ENCODE peak calls at places on chromosomes 6 and 20, in seven cellular contexts. K is AG10803, F is glutamatergic neuron, S is B cell, J is AG09309, H is left ventricle myocardium inferior, Q is mammary epithelial cell. T is an unnamed sample.

GRCh38 chr6:11202513-11203305 is 29.8 kb downstream of the NEDD9 start:
- DNase-seq in K (peak), F (no peak), S (no peak), J (no peak), H (no peak), Q (no peak), T (no peak)

GRCh38 chr6:17394192-17394611 is 807 bp downstream of the CAP2 start:
- DNase-seq in K (peak), F (peak), S (no peak), J (no peak), H (peak), Q (peak), T (peak)

GRCh38 chr6:109454483-109455160 is 950 bp downstream of the MICAL1 start:
- DNase-seq in K (no peak), F (peak), S (peak), J (no peak), H (no peak), Q (no peak), T (no peak)

GRCh38 chr20:56702931-56703840 is 74.1 kb downstream of the TFAP2C start:
- DNase-seq in K (no peak), F (no peak), S (no peak), J (no peak), H (no peak), Q (no peak), T (no peak)

GRCh38 chr6:110543106-110543505 is 66.7 kb upstream of the SLC22A16 start:
- DNase-seq in K (no peak), F (no peak), S (no peak), J (no peak), H (no peak), Q (peak), T (peak)

GRCh38 chr6:119105262-119105661 is 26.8 kb upstream of the FAM184A start:
- DNase-seq in K (no peak), F (no peak), S (no peak), J (no peak), H (no peak), Q (no peak), T (no peak)

GRCh38 chr20:48458003-48458377 is 369.8 kb downstream of the PREX1 start:
- DNase-seq in K (no peak), F (no peak), S (no peak), J (no peak), H (no peak), Q (no peak), T (no peak)

GRCh38 chr20:31760457-31761240 is 21.6 kb downstream of the TPX2 start:
- DNase-seq in K (peak), F (no peak), S (no peak), J (no peak), H (no peak), Q (no peak), T (peak)

GRCh38 chr6:88573971-88574370 is 389.4 kb downstream of the RNGTT start:
- DNase-seq in K (no peak), F (no peak), S (no peak), J (no peak), H (no peak), Q (no peak), T (no peak)

GRCh38 chr6:137167702-137168377 is 5.6 kb downstream of the IL22RA2 start:
- DNase-seq in K (no peak), F (no peak), S (no peak), J (no peak), H (no peak), Q (no peak), T (no peak)

GRCh38 chr6:38387994-38388393 is 251.7 kb downstream of the BTBD9 start:
- DNase-seq in K (peak), F (no peak), S (no peak), J (peak), H (no peak), Q (no peak), T (no peak)

GRCh38 chr20:62752181-62752670 is 43.6 kb downstream of the NTSR1 start:
- DNase-seq in K (no peak), F (peak), S (no peak), J (no peak), H (peak), Q (no peak), T (no peak)

GRCh38 chr20:58109918-58110635 is 118.4 kb downstream of the ANKRD60 start:
- DNase-seq in K (peak), F (no peak), S (no peak), J (no peak), H (no peak), Q (no peak), T (no peak)

GRCh38 chr6:87572860-87573259 is 16.9 kb downstream of the RARS2 start:
- DNase-seq in K (no peak), F (no peak), S (no peak), J (no peak), H (no peak), Q (no peak), T (no peak)

GRCh38 chr6:9455794-9456193 is 959.1 kb downstream of the TFAP2A start:
- DNase-seq in K (no peak), F (no peak), S (no peak), J (no peak), H (no peak), Q (no peak), T (no peak)

GRCh38 chr6:153108320-153108719 is 22.8 kb downstream of the RGS17 start:
- DNase-seq in K (peak), F (no peak), S (no peak), J (no peak), H (no peak), Q (no peak), T (peak)
- TF ChIP-seq CTCF in K (peak), F (no peak), S (no peak), J (peak), H (peak), Q (peak), T (peak)

DNA sequence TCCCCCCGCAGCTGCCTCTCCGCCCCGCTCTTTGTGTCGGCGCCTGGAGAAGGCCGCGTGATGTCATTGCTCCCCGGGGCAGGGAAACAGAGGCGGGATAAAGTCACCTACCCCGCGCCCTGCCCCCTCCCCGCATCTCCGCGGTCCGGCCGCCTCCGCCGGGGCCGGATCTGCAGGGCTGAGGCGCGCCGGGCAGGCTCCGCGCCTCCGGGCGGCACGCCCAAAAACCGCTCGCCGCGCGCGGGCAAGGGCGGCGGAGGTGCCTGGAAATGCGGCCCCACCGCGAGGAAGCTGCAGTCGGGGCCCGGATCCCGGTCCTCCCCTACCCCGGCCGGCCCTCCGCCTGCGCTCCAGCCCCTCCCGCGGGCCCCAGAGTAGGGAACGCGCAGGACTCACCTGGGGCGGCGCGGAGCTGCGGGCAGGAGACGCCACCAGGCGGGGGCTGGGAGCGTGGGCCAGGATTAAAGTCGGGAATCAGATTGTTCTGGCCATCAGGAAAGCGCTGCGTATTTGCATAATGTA is at the start of gene FAXC:
- DNase-seq in K (peak), F (peak), S (peak), J (no peak), H (no peak), Q (peak), T (peak)
- TF ChIP-seq CTCF in K (no peak), F (no peak), S (no peak), J (no peak), H (no peak), Q (peak), T (peak)

GRCh38 chr6:149250982-149251381 is 66.5 kb upstream of the TAB2 start:
- DNase-seq in K (no peak), F (no peak), S (no peak), J (no peak), H (no peak), Q (no peak), T (no peak)
- TF ChIP-seq CTCF in K (no peak), F (no peak), S (no peak), J (no peak), H (no peak), Q (no peak), T (no peak)

DNA sequence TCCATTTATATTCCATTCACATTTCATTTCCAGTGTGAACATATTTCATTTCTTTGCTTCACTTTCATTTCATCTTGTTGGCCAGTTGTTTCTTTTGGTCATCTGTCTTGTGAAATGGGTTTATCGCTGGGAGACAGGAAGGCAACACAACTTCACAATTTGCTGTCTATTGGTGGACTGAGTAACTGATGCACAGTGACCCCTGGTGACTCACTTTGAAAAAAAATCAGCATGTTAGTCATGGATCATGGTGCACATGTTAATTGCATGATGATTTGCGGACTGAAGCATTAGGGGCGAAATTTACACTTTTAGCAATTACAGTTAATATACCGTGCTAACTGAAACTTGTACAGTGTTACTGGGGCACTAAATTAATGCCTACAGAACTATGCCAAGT is 37.1 kb downstream of the SLC24A3 start:
- DNase-seq in K (no peak), F (no peak), S (no peak), J (no peak), H (no peak), Q (no peak), T (peak)
- TF ChIP-seq CTCF in K (no peak), F (no peak), S (no peak), J (no peak), H (no peak), Q (no peak), T (peak)

T was measured in PC-3.